ENCODE peak calls at places on chromosomes 5 and 9, in eight cellular contexts. Z is GM23248, J is progenitor cell of endocrine pancreas, A is AG08396, O is renal cortical epithelial cell, P is NCI-H2171 treated with DMSO at 0.1 percent for 48 hours, V is NCI-H460, N is aorta. U is an unnamed sample.

GRCh38 chr5:7397005-7397546 is 1.1 kb downstream of the ADCY2 start:
- DNase-seq in N (no peak), Z (peak), A (no peak), V (no peak), O (no peak), J (no peak), P (peak), U (no peak)

GRCh38 chr9:105154723-105155191 is 89.7 kb upstream of the SLC44A1 start:
- DNase-seq in Z (peak), N (no peak), V (no peak), P (no peak), A (no peak), O (peak), J (no peak), U (no peak)

GRCh38 chr5:131419877-131420276 is 156.0 kb downstream of the CDC42SE2 start:
- DNase-seq in J (no peak), O (no peak), N (no peak), V (no peak), A (no peak), Z (no peak), P (no peak), U (no peak)

GRCh38 chr5:6829150-6829784 is 116.0 kb downstream of the TENT4A start:
- DNase-seq in A (peak), Z (peak), J (no peak), N (no peak), P (no peak), O (peak), V (no peak), U (no peak)

GRCh38 chr5:133415506-133415905 is 196.8 kb downstream of the FSTL4 start:
- DNase-seq in A (no peak), N (no peak), Z (no peak), V (no peak), J (no peak), O (no peak), P (no peak), U (no peak)

GRCh38 chr9:93094294-93095204 is 1.5 kb upstream of the CARD19 start:
- DNase-seq in P (no peak), J (no peak), N (peak), O (no peak), A (no peak), V (no peak), Z (no peak), U (peak)

GRCh38 chr5:151078490-151079262 is 2.2 kb downstream of the TNIP1 start:
- DNase-seq in V (no peak), P (no peak), A (no peak), Z (no peak), N (no peak), J (no peak), O (peak), U (no peak)

GRCh38 chr9:7910426-7911015 is 110.9 kb upstream of the DMAC1 start:
- DNase-seq in A (no peak), Z (no peak), J (no peak), V (no peak), O (peak), N (no peak), P (no peak), U (peak)

GRCh38 chr9:129414377-129415021 is 206.4 kb downstream of the C9orf50 start:
- DNase-seq in J (peak), O (peak), A (peak), Z (peak), N (no peak), P (no peak), V (peak), U (peak)

GRCh38 chr5:58918015-58918729 is 335.3 kb downstream of the RAB3C start:
- DNase-seq in N (no peak), Z (no peak), O (no peak), J (no peak), A (no peak), P (no peak), V (no peak), U (no peak)

GRCh38 chr9:7374966-7375650 is 424.5 kb downstream of the DMAC1 start:
- DNase-seq in J (no peak), A (no peak), P (peak), O (peak), N (no peak), V (no peak), Z (no peak), U (no peak)

GRCh38 chr9:4801156-4801555 is 8.4 kb downstream of the RCL1 start:
- DNase-seq in P (no peak), J (no peak), N (no peak), O (no peak), A (no peak), Z (no peak), V (no peak), U (no peak)

GRCh38 chr5:43631182-43631910 is 28.4 kb downstream of the NNT start:
- DNase-seq in A (peak), V (peak), N (no peak), P (peak), J (no peak), O (peak), Z (peak), U (peak)

GRCh38 chr5:157470616-157471015 is 10.6 kb downstream of the NIPAL4 start:
- DNase-seq in V (no peak), J (no peak), O (no peak), P (no peak), A (no peak), N (no peak), Z (no peak), U (no peak)

GRCh38 chr9:70007831-70008230 is 35.8 kb upstream of the MAMDC2 start:
- DNase-seq in P (no peak), O (no peak), A (no peak), Z (no peak), J (no peak), V (no peak), N (no peak), U (no peak)

GRCh38 chr9:83219924-83220438 is 157.0 kb upstream of the RASEF start:
- DNase-seq in V (no peak), O (peak), N (no peak), A (no peak), Z (no peak), J (no peak), P (no peak), U (no peak)

GRCh38 chr9:95813923-95814322 is 61.6 kb upstream of the ERCC6L2 start:
- DNase-seq in V (no peak), J (no peak), O (peak), N (no peak), Z (no peak), A (no peak), P (no peak), U (no peak)

GRCh38 chr9:125861405-125862063 is 114.4 kb downstream of the PBX3 start:
- DNase-seq in P (no peak), O (no peak), Z (peak), J (no peak), N (no peak), V (no peak), A (no peak), U (no peak)

GRCh38 chr9:84778537-84778936 is 109.0 kb downstream of the NTRK2 start:
- DNase-seq in A (no peak), P (no peak), O (no peak), Z (no peak), N (no peak), J (no peak), V (no peak), U (no peak)

GRCh38 chr9:90002299-90003045 is 397.7 kb downstream of the GADD45G start:
- DNase-seq in Z (no peak), O (no peak), N (no peak), J (no peak), A (no peak), P (no peak), V (no peak), U (no peak)